ENCODE peak calls at places on chromosome 6, in ten cellular contexts. L, S, J, P, W, T, N, G, Q and B are unnamed samples.

GRCh38 chr6:90409700-90410099 is 113.1 kb upstream of the BACH2 start:
- DNase-seq in W (no peak), G (no peak), N (no peak), J (no peak), T (no peak), S (no peak), P (no peak), L (no peak), Q (no peak), B (no peak)

GRCh38 chr6:53119772-53120409 is 28.8 kb downstream of the GCM1 start:
- DNase-seq in N (no peak), S (no peak), P (peak; percentile 20), G (peak; percentile 65), L (no peak), Q (no peak), W (peak; percentile 92), J (no peak), T (no peak), B (no peak)

GRCh38 chr6:25652007-25652515 is at the start of gene SCGN:
- DNase-seq in J (peak; percentile 73), N (peak; percentile 48), G (peak; percentile 78), P (peak; percentile 58), W (peak; percentile 55), L (peak; percentile 75), S (peak; percentile 44), T (no peak), Q (no peak), B (peak; percentile 90)

GRCh38 chr6:52666523-52666922 is 4.4 kb upstream of the TMEM14A start:
- DNase-seq in L (no peak), W (no peak), G (no peak), S (no peak), J (no peak), T (no peak), P (no peak), Q (no peak), N (no peak), B (no peak)

GRCh38 chr6:132648356-132648755 is 10.6 kb downstream of the TAAR1 start:
- DNase-seq in P (no peak), Q (no peak), L (no peak), G (no peak), J (no peak), W (no peak), N (no peak), S (no peak), T (no peak), B (no peak)

GRCh38 chr6:16344756-16345155 is 106.4 kb downstream of the GMPR start:
- DNase-seq in G (no peak), P (no peak), J (no peak), Q (no peak), W (no peak), N (no peak), L (no peak), S (no peak), T (no peak), B (no peak)

GRCh38 chr6:64777941-64778785 is 928.9 kb downstream of the EYS start:
- DNase-seq in N (no peak), S (no peak), J (no peak), W (no peak), G (no peak), L (no peak), T (no peak), Q (no peak), P (no peak), B (no peak)

GRCh38 chr6:155013457-155013876 is 18.4 kb downstream of the TIAM2 start:
- DNase-seq in L (no peak), J (no peak), G (no peak), Q (no peak), N (no peak), T (no peak), S (no peak), P (no peak), W (no peak), B (peak; percentile 13)

GRCh38 chr6:126228001-126228791 is 111.7 kb upstream of the CENPW start:
- DNase-seq in P (no peak), N (no peak), G (no peak), W (no peak), Q (no peak), T (no peak), S (no peak), J (no peak), L (no peak), B (no peak)

GRCh38 chr6:71411882-71412281 is 123.3 kb downstream of the OGFRL1 start:
- DNase-seq in P (no peak), J (no peak), W (no peak), T (no peak), S (no peak), L (no peak), G (no peak), Q (no peak), N (no peak), B (no peak)

GRCh38 chr6:31614075-31614619 is 887 bp upstream of the AIF1 start:
- DNase-seq in S (peak; percentile 49), Q (no peak), N (no peak), P (no peak), G (no peak), W (peak; percentile 44), L (no peak), J (no peak), T (no peak), B (no peak)

GRCh38 chr6:79196908-79197307 is 37.6 kb downstream of the HMGN3 start:
- DNase-seq in J (no peak), G (no peak), N (no peak), P (no peak), L (no peak), T (no peak), Q (no peak), S (no peak), W (no peak), B (no peak)

GRCh38 chr6:79203753-79204253 is 30.7 kb downstream of the HMGN3 start:
- DNase-seq in P (no peak), G (no peak), Q (no peak), T (no peak), W (no peak), N (no peak), S (no peak), J (no peak), L (no peak), B (no peak)

GRCh38 chr6:79201935-79202334 is 32.5 kb downstream of the HMGN3 start:
- DNase-seq in L (no peak), Q (no peak), W (no peak), G (no peak), P (no peak), N (no peak), T (no peak), S (no peak), J (no peak), B (no peak)

GRCh38 chr6:79201127-79201526 is 33.4 kb downstream of the HMGN3 start:
- DNase-seq in G (no peak), L (no peak), J (no peak), P (no peak), S (no peak), T (no peak), Q (no peak), N (no peak), W (no peak), B (no peak)
- TF ChIP-seq CTCF in G (no peak), L (no peak), J (no peak), P (no peak), S (no peak), T (no peak), Q (no peak), N (no peak), W (no peak), B (no peak)

GRCh38 chr6:28266962-28267694 is at the start of gene ZSCAN26:
- DNase-seq in P (peak; percentile 85), L (peak; percentile 88), S (peak; percentile 74), W (peak; percentile 83), T (peak; percentile 90), G (peak; percentile 79), N (peak; percentile 65), J (peak; percentile 92), Q (no peak), B (peak; percentile 94)
- TF ChIP-seq POLR2A in P (peak; percentile 62), L (no peak), S (peak; percentile 36), W (peak; percentile 81), T (peak; percentile 55), G (peak; percentile 46), N (peak; percentile 31), J (peak; percentile 37), Q (no peak), B (no peak)

DNA sequence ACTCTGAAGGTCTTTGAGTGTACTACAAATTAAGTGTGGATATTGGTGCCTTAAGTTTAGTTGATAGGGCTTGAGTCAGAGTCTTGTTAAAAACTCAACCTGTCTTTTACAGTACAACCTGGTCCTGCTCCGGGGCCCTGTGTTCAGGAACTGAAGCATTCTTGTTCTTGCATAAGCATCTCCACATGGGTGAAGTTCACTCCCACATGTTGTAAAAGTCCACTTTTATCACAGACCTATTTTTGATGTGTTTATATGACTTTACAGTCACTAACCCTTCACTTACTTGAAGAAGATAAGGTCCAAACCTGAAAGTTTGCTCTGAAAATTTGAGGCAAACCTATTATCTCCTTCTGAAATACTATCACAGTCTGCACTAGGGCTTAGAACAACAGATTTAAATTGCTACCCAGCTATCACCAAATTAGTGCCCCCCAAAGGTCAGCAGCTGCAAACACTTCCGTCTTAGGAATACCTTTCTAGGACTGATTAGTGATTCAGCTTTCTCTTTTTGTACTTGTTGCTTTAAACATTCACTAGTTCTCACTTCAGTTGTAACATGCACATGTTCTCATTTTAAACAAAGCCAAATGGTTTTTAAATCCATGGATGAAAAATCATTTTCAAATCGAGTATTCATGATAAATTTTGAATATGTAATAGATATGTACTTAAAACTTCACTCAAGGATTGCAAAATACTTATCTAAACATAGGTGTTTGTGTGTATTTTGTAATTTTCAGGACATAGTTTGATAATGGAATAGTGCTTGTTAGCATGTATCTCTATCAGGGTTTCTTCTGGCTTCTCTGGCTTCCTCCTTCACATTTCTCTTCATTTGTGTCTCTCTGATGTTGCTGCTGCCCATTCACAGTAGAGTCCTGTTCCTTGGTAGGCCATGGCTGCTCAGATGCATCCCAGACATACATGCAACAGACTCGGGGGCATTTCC is 469.8 kb upstream of the SOX4 start:
- DNase-seq in L (no peak), G (no peak), Q (no peak), W (no peak), S (no peak), T (no peak), P (no peak), N (no peak), J (no peak), B (no peak)
- TF ChIP-seq CTCF in L (no peak), G (no peak), Q (no peak), W (no peak), S (no peak), T (no peak), P (no peak), N (no peak), J (no peak), B (no peak)

DNA sequence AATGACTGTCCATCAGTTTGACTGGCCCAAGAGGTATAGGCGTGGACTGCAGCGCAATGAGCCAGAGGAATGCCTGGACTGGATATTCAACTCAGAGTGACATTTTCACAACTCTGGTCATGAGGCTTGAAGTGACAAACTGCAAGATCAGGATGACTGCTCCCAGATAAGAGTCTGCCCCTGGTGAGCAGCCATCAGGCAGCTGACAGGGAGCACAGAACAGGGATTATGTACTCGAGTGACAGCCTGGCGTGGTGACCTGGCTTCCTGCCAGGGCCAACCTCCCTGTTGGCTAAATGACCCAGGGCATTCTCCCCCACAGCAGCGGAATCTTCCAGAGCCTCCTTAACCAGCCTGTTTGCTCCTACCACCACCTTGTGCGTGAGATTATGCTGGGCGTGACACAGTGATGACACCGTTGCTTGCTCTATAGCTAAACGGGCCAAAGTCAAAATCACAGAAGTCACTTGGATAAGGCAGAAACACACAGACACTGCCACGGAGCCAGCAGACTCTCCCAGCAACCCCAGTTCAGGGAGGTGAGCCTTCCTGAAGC is 209.1 kb upstream of the JARID2 start:
- DNase-seq in G (peak; percentile 55), P (peak; percentile 30), L (peak; percentile 87), W (peak; percentile 59), S (peak; percentile 42), N (no peak), T (no peak), J (no peak), Q (no peak), B (peak; percentile 22)
- TF ChIP-seq POLR2A in G (no peak), P (no peak), L (no peak), W (no peak), S (no peak), N (no peak), T (no peak), J (no peak), Q (no peak), B (no peak)